ENCODE peak calls at places on chromosomes 1 and 21, in ten cellular contexts. S is heart right ventricle, C is small intestine, F is GM23248, O is astrocyte, V is neural progenitor cell, M is RWPE1, D is ovary, A is heart left ventricle, Q is thoracic aorta. U is an unnamed sample.
A peak's percentile ranks its signal among the peaks of the same experiment; 100 is the strongest.

GRCh38 chr1:215287362-215287761 is 204.8 kb downstream of the KCNK2 start:
- DNase-seq in S (no peak), C (no peak), F (no peak), O (no peak), V (no peak), M (no peak), D (no peak), A (no peak), Q (no peak), U (no peak)

GRCh38 chr1:45569571-45569961 is 14.3 kb upstream of the NASP start:
- DNase-seq in S (no peak), C (no peak), F (no peak), O (no peak), V (no peak), M (no peak), D (no peak), A (no peak), Q (no peak), U (no peak)

GRCh38 chr1:219416598-219417238 is 196.2 kb downstream of the ZC3H11B start:
- DNase-seq in S (no peak), C (peak; percentile 58), F (peak; percentile 60), O (peak; percentile 18), V (peak; percentile 58), M (peak; percentile 41), D (peak; percentile 35), A (no peak), Q (no peak), U (peak; percentile 3)

GRCh38 chr1:192839164-192840066 is 30.6 kb downstream of the RGS2 start:
- DNase-seq in S (no peak), C (no peak), F (no peak), O (no peak), V (no peak), M (no peak), D (no peak), A (no peak), Q (no peak), U (no peak)

GRCh38 chr1:224502459-224503160 is 68.0 kb upstream of the WDR26 start:
- DNase-seq in S (peak; percentile 21), C (no peak), F (no peak), O (no peak), V (peak; percentile 74), M (no peak), D (peak; percentile 32), A (no peak), Q (no peak), U (no peak)

GRCh38 chr1:88985033-88985432 is 7.4 kb downstream of the KYAT3 start:
- DNase-seq in S (no peak), C (peak; percentile 43), F (peak; percentile 86), O (peak; percentile 90), V (no peak), M (peak; percentile 85), D (peak; percentile 45), A (no peak), Q (no peak), U (peak; percentile 21)

GRCh38 chr1:109886827-109887226 is 23.8 kb upstream of the CSF1 start:
- DNase-seq in S (no peak), C (no peak), F (no peak), O (no peak), V (no peak), M (no peak), D (no peak), A (no peak), Q (no peak), U (no peak)

GRCh38 chr1:1894354-1895049 is 3.6 kb upstream of the GNB1 start:
- DNase-seq in S (peak; percentile 62), C (peak; percentile 98), F (no peak), O (no peak), V (peak; percentile 2), M (no peak), D (no peak), A (peak; percentile 62), Q (no peak), U (no peak)

GRCh38 chr1:186183219-186183618 is 191.8 kb downstream of the TPR start:
- DNase-seq in S (no peak), C (no peak), F (peak; percentile 94), O (peak; percentile 52), V (no peak), M (peak; percentile 78), D (no peak), A (peak; percentile 27), Q (peak; percentile 13), U (no peak)

GRCh38 chr1:167717351-167717750 is 4.4 kb upstream of the MPZL1 start:
- DNase-seq in S (no peak), C (no peak), F (peak; percentile 42), O (no peak), V (no peak), M (no peak), D (no peak), A (no peak), Q (no peak), U (no peak)

GRCh38 chr1:87305762-87306161 is 22.9 kb upstream of the LMO4 start:
- DNase-seq in S (no peak), C (no peak), F (peak; percentile 35), O (peak; percentile 6), V (no peak), M (no peak), D (no peak), A (no peak), Q (no peak), U (no peak)

GRCh38 chr21:38326429-38326828 is 69.6 kb downstream of the KCNJ15 start:
- DNase-seq in S (no peak), C (no peak), F (no peak), O (no peak), V (no peak), M (no peak), D (no peak), A (no peak), Q (no peak), U (no peak)

GRCh38 chr1:181577475-181577874 is 94.2 kb downstream of the CACNA1E start:
- DNase-seq in S (no peak), C (no peak), F (no peak), O (no peak), V (no peak), M (no peak), D (no peak), A (no peak), Q (no peak), U (no peak)

GRCh38 chr1:63951076-63951946 is 177.5 kb downstream of the ROR1 start:
- DNase-seq in S (no peak), C (no peak), F (peak; percentile 67), O (peak; percentile 89), V (no peak), M (no peak), D (no peak), A (no peak), Q (no peak), U (no peak)

GRCh38 chr1:201896951-201897391 is 8.3 kb downstream of the SHISA4 start:
- DNase-seq in S (no peak), C (no peak), F (peak; percentile 91), O (peak; percentile 60), V (no peak), M (no peak), D (no peak), A (peak; percentile 83), Q (peak; percentile 72), U (no peak)
- H3K27ac ChIP-seq in S (peak overlapping the region; percentile 44), C (peak overlapping the region; percentile 65), F (no peak overlapping the region), O (no peak overlapping the region), V (no peak overlapping the region), M (no peak overlapping the region), D (peak overlapping the region; percentile 74), A (peak overlapping the region; percentile 76), Q (peak overlapping the region; percentile 96), U (no peak overlapping the region)

GRCh38 chr1:182587666-182588438 is 1.2 kb downstream of the RNASEL start:
- DNase-seq in S (no peak), C (peak; percentile 72), F (no peak), O (no peak), V (no peak), M (no peak), D (no peak), A (no peak), Q (no peak), U (no peak)

GRCh38 chr1:182589931-182590330 is 875 bp upstream of the RNASEL start:
- DNase-seq in S (no peak), C (no peak), F (no peak), O (no peak), V (no peak), M (no peak), D (no peak), A (no peak), Q (no peak), U (no peak)

GRCh38 chr1:182587087-182587486 is 2.0 kb downstream of the RNASEL start:
- DNase-seq in S (no peak), C (no peak), F (no peak), O (no peak), V (no peak), M (no peak), D (no peak), A (no peak), Q (no peak), U (no peak)

GRCh38 chr1:182588460-182589396 is at the start of gene RNASEL:
- DNase-seq in S (peak; percentile 68), C (peak; percentile 93), F (peak; percentile 89), O (peak; percentile 70), V (peak; percentile 73), M (peak; percentile 73), D (peak; percentile 80), A (peak; percentile 79), Q (no peak), U (peak; percentile 82)

GRCh38 chr1:182589520-182589919 is 464 bp upstream of the RNASEL start:
- DNase-seq in S (no peak), C (no peak), F (no peak), O (no peak), V (no peak), M (no peak), D (no peak), A (no peak), Q (no peak), U (no peak)
- H3K27ac ChIP-seq in S (no peak overlapping the region), C (peak overlapping the region; percentile 96), F (no peak overlapping the region), O (no peak overlapping the region), V (no peak overlapping the region), M (peak overlapping the region; percentile 90), D (peak overlapping the region; percentile 95), A (peak overlapping the region; percentile 88), Q (peak overlapping the region; percentile 78), U (peak overlapping the region; percentile 88)

GRCh38 chr1:25355841-25356395 is 17.8 kb downstream of the TMEM50A start:
- DNase-seq in S (no peak), C (no peak), F (no peak), O (no peak), V (no peak), M (no peak), D (no peak), A (no peak), Q (no peak), U (no peak)
- H3K27ac ChIP-seq in S (no peak overlapping the region), C (no peak overlapping the region), F (peak overlapping the region; percentile 62), O (no peak overlapping the region), V (no peak overlapping the region), M (peak overlapping the region; percentile 57), D (no peak overlapping the region), A (no peak overlapping the region), Q (no peak overlapping the region), U (no peak overlapping the region)

DNA sequence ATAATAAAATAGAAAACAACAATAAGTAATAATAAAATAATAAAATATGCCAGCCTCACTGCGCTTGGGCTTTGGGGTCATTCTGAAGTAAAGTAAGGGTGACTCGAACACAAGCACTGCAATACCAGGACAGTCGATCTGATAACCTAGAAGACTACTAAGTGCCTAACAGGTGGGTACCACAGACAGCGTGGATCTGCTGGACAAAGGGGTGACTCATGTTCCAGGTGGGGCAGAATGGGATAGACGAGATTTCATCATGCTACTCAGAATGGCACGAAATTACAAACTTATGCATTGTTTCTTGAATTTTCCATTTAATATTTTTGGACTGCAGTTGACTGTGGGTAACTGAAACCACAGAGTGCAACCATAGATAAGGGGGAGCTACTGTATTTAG is 221.1 kb upstream of the GREM2 start:
- DNase-seq in S (no peak), C (no peak), F (no peak), O (peak; percentile 3), V (no peak), M (peak; percentile 56), D (no peak), A (no peak), Q (no peak), U (no peak)
- H3K27ac ChIP-seq in S (no peak overlapping the region), C (no peak overlapping the region), F (no peak overlapping the region), O (no peak overlapping the region), V (no peak overlapping the region), M (no peak overlapping the region), D (no peak overlapping the region), A (no peak overlapping the region), Q (no peak overlapping the region), U (no peak overlapping the region)